ENCODE peak calls at places on chromosomes 2 and 18, in five cellular contexts. A is lower lobe of right lung; O is gastrocnemius medialis; W is effector memory CD4-positive, alpha-beta T cell; I is PC-3. J is an unnamed sample. For H3K36me3, the result is how much of the 10 kb centered on the place peaks cover.

GRCh38 chr2:128322651-128323491 is 4.2 kb upstream of the HS6ST1 start:
- DNase-seq in W (no peak), I (no peak), A (no peak), O (no peak), J (no peak)

GRCh38 chr2:145919507-145919906 is 1399.6 kb upstream of the ZEB2 start:
- DNase-seq in W (no peak), I (peak), A (no peak), O (no peak), J (no peak)

GRCh38 chr2:68943581-68944568 is 8.8 kb downstream of the GKN2 start:
- DNase-seq in A (peak), I (peak), W (no peak), O (peak), J (peak)

GRCh38 chr2:41826921-41827320 is 220.9 kb upstream of the PKDCC start:
- DNase-seq in W (no peak), I (no peak), A (no peak), O (no peak), J (no peak)

GRCh38 chr2:232483296-232483922 is 4.2 kb downstream of the ECEL1 start:
- DNase-seq in I (no peak), A (peak), W (no peak), O (no peak), J (no peak)

GRCh38 chr2:75553961-75554539 is 6.7 kb downstream of the EVA1A start:
- DNase-seq in W (no peak), I (no peak), A (no peak), O (no peak), J (no peak)

GRCh38 chr2:238127165-238128060 is 11.1 kb upstream of the KLHL30 start:
- DNase-seq in I (no peak), W (no peak), O (no peak), A (peak), J (peak)

GRCh38 chr2:88181511-88181910 is 11.4 kb downstream of the THNSL2 start:
- DNase-seq in W (no peak), I (peak), O (no peak), A (no peak), J (no peak)

GRCh38 chr2:207734264-207734635 is 22.8 kb downstream of the CCNYL1 start:
- DNase-seq in A (no peak), O (no peak), W (no peak), I (peak), J (no peak)

GRCh38 chr2:675982-676646 is 1.1 kb downstream of the TMEM18 start:
- DNase-seq in W (no peak), A (no peak), I (peak), O (peak), J (no peak)

GRCh38 chr2:63614448-63614968 is 25.7 kb downstream of the MDH1 start:
- DNase-seq in W (no peak), A (no peak), O (no peak), I (peak), J (no peak)

GRCh38 chr2:239370876-239371725 is 29.7 kb downstream of the HDAC4 start:
- DNase-seq in I (no peak), O (no peak), A (peak), W (no peak), J (peak)

GRCh38 chr2:41602351-41602750 is 445.5 kb upstream of the PKDCC start:
- DNase-seq in A (no peak), W (no peak), O (no peak), I (no peak), J (no peak)

GRCh38 chr18:74373428-74373827 is 57.8 kb downstream of the C18orf63 start:
- DNase-seq in I (no peak), A (no peak), W (peak), O (no peak), J (no peak)

GRCh38 chr2:239602290-239603282 is 201.8 kb upstream of the HDAC4 start:
- DNase-seq in A (peak), I (no peak), W (no peak), O (no peak), J (peak)

GRCh38 chr2:191114403-191114886 is 36.3 kb downstream of the STAT4 start:
- DNase-seq in A (no peak), I (no peak), O (no peak), W (peak), J (no peak)

GRCh38 chr2:197201874-197202273 is 108.7 kb downstream of the ANKRD44 start:
- DNase-seq in O (no peak), W (no peak), I (no peak), A (no peak), J (no peak)

GRCh38 chr2:164840458-164840929 is 1.1 kb downstream of the COBLL1 start:
- DNase-seq in W (no peak), O (no peak), I (peak), A (peak), J (peak)

GRCh38 chr2:73998451-73998850 is 13.7 kb downstream of the TET3 start:
- DNase-seq in W (no peak), A (no peak), O (no peak), I (no peak), J (no peak)

GRCh38 chr2:205017381-205017780 is 472.1 kb downstream of the PARD3B start:
- DNase-seq in W (no peak), O (no peak), A (no peak), I (no peak), J (no peak)

GRCh38 chr18:76476665-76477561 is 18.1 kb downstream of the ZNF516 start:
- DNase-seq in A (no peak), I (peak), W (no peak), O (no peak), J (no peak)

GRCh38 chr2:240991378-240992263 is 6.8 kb upstream of the SNED1 start:
- DNase-seq in I (peak), A (peak), W (no peak), O (peak), J (peak)

GRCh38 chr2:226658555-226658954 is 141.1 kb downstream of the IRS1 start:
- DNase-seq in O (peak), A (no peak), W (no peak), I (peak), J (no peak)

GRCh38 chr2:62653582-62654422 is 51.7 kb upstream of the EHBP1 start:
- DNase-seq in O (no peak), I (no peak), A (no peak), W (no peak), J (no peak)

DNA sequence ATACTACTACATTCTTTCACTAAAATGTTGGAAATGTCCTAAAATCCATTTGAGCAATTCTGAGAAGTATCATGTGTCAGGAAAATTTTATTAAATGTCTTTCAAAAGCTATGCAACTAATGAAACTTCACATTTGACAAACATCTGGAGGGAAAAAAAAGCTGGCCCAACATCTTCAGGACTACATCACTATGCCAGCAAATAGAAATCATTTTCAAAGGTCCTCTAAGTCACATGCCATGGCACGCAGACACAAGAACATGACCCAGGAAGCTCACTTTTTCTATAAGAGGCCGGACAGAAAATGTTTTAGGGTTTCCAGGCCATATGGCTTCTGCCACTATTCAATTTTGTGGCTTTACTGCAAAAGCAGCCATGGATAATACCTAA is 11.6 kb downstream of the KANSL3 start:
- DNase-seq in I (no peak), W (no peak), O (no peak), A (no peak), J (no peak)
- H3K36me3 ChIP-seq in I (under half), W (under half), O (under half), A (half or more), J (under half)

DNA sequence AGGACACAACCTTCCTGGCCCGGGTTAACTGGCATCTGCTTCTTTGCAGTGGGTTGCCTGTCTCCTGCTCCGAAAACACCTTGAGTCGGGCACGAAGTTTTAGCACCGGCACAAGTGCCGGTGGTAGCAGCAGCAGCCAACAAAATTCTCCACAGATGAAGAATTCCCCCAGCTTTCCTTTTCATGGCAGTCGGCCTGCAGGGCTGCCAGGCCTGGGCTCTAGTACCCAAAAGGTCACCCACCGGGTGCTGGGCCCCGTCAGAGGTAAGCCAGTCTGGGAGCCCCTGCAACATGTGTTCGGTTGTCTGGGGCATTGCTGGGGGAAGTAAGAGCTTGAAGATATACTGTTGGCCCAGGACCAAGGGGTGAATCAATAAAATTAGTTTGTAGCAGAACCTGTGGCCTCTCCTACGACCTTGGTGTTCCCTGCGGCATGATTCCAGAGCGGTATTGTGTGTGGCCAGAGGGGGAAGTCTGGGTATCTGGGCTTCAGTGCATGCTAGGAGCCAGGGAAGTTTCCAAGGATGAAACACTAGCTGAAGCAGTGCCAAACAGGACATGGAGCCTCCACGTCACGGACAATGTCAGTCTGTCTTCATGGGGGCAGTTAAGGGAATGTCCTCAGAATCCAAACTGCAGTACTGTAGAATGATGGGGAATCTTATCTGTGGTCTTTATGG is 7.8 kb downstream of the AGBL5 start:
- DNase-seq in A (no peak), I (no peak), O (no peak), W (no peak), J (no peak)
- H3K36me3 ChIP-seq in A (half or more), I (under half), O (under half), W (under half), J (under half)

GRCh38 chr2:24957221-24957620 is 14.5 kb downstream of the DNAJC27 start:
- DNase-seq in A (no peak), I (no peak), W (no peak), O (no peak), J (no peak)

GRCh38 chr2:24959761-24960160 is 12.0 kb downstream of the DNAJC27 start:
- DNase-seq in O (no peak), I (no peak), A (no peak), W (no peak), J (peak)

GRCh38 chr2:24957976-24958375 is 13.8 kb downstream of the DNAJC27 start:
- DNase-seq in O (no peak), W (no peak), I (no peak), A (no peak), J (no peak)

GRCh38 chr2:24958411-24958935 is 13.3 kb downstream of the DNAJC27 start:
- DNase-seq in W (no peak), A (no peak), O (no peak), I (no peak), J (no peak)

GRCh38 chr2:24961903-24962302 is 9.9 kb downstream of the DNAJC27 start:
- DNase-seq in W (no peak), O (no peak), I (no peak), A (no peak), J (no peak)
- H3K36me3 ChIP-seq in W (under half), O (half or more), I (under half), A (half or more), J (under half)

DNA sequence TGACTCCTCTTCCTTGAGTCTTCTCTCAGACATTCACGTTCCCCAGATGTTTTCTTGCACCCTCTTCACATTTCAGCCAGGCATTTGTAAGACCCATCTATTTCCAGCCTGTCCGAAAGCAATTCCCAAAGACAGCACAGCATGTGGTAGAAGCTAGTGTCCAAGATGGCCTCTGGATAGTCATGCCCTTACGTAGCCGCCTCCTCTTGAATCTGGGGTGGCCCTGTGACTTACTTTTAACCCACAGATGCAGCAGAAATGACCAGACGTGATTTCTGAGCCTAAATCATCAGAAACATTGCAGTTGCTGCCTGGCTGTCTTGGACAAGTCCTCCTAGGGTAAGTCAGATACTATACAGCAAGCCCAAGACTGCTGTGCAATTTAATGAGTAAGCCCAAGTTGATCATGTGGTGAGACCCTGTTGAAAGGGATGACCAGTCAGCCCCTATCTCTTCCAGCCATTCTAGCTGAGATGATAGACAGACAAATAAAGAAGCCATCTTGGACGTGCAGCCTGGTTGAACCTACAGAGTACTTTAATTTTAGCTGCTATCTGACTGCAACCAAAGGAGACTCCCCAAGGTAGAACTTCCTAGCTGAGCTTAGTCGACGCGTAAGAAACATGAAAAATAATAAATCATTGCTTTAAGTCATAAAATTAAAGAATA is 12.3 kb downstream of the ARL5A start:
- DNase-seq in A (no peak), I (no peak), O (no peak), W (no peak), J (no peak)
- H3K36me3 ChIP-seq in A (under half), I (under half), O (under half), W (under half), J (under half)

GRCh38 chr2:65562890-65563289 is 130.5 kb upstream of the SPRED2 start:
- DNase-seq in I (no peak), W (no peak), A (no peak), O (no peak), J (no peak)

GRCh38 chr2:65554765-65555561 is 122.6 kb upstream of the SPRED2 start:
- DNase-seq in I (peak), W (no peak), A (no peak), O (no peak), J (no peak)

GRCh38 chr2:65553504-65554074 is 121.2 kb upstream of the SPRED2 start:
- DNase-seq in O (no peak), I (no peak), A (no peak), W (no peak), J (no peak)

GRCh38 chr2:65557616-65558573 is 125.5 kb upstream of the SPRED2 start:
- DNase-seq in O (no peak), W (no peak), I (no peak), A (no peak), J (no peak)

DNA sequence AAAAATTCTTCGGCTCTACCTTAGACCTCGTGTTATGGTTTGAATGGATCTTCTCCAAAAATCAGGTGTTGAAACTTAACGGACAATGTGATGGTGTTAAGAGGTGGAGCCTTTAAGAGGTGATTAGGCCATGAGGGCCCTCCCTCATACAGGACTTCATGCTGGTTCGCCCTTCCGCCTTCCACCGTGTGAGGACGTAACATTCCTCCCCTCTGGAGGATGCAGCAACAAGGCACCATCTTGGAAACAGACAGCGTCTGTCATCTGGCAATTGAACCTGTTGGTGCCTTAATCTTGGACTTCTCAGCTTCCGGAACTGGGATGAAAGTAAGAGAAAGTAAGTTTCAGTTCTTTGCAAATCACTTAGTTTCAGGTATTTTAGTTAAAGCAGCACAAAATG is 126.3 kb upstream of the SPRED2 start:
- DNase-seq in A (no peak), W (no peak), O (no peak), I (no peak), J (no peak)
- H3K36me3 ChIP-seq in A (under half), W (under half), O (under half), I (under half), J (under half)

GRCh38 chr18:39271654-39272053 is 1706.1 kb upstream of the CELF4 start:
- DNase-seq in I (no peak), A (no peak), O (no peak), W (no peak), J (no peak)

GRCh38 chr18:39274535-39274934 is 1708.9 kb upstream of the CELF4 start:
- DNase-seq in I (no peak), W (no peak), A (no peak), O (no peak), J (no peak)
- H3K36me3 ChIP-seq in I (under half), W (under half), A (under half), O (under half), J (under half)

GRCh38 chr2:15625344-15626036 is 33.8 kb downstream of the DDX1 start:
- DNase-seq in A (no peak), W (no peak), I (no peak), O (no peak), J (no peak)
- H3K36me3 ChIP-seq in A (half or more), W (half or more), I (half or more), O (half or more), J (under half)

J was measured in mucosa of descending colon.